ENCODE peak calls at places on chromosomes 11 and 22, in four cellular contexts. W is mammary epithelial cell, F is ascending aorta, O is MG63. V is an unnamed sample.

GRCh38 chr11:124788521-124788920 is 11.7 kb downstream of the MSANTD2 start:
- DNase-seq in W (no peak), F (no peak), O (no peak), V (no peak)

GRCh38 chr11:109783842-109784241 is 309.4 kb upstream of the ZC3H12C start:
- DNase-seq in W (no peak), F (no peak), O (no peak), V (no peak)

GRCh38 chr11:9716275-9717039 is 52.6 kb downstream of the SWAP70 start:
- DNase-seq in W (no peak), F (peak; percentile 75), O (peak; percentile 63), V (no peak)

GRCh38 chr11:16774920-16775603 is 36.6 kb downstream of the C11orf58 start:
- DNase-seq in W (no peak), F (no peak), O (no peak), V (no peak)

GRCh38 chr22:43396934-43397457 is 14.8 kb upstream of the MPPED1 start:
- DNase-seq in W (no peak), F (no peak), O (no peak), V (no peak)

GRCh38 chr11:80388133-80388532 is 947.3 kb upstream of the TENM4 start:
- DNase-seq in W (peak; percentile 3), F (no peak), O (no peak), V (no peak)

GRCh38 chr11:83782329-83782728 is 496.2 kb upstream of the CCDC90B start:
- DNase-seq in W (no peak), F (no peak), O (no peak), V (no peak)

GRCh38 chr11:30349885-30350284 is 27.0 kb downstream of the ARL14EP start:
- DNase-seq in W (no peak), F (no peak), O (no peak), V (no peak)

GRCh38 chr11:15589070-15589626 is 474.4 kb downstream of the INSC start:
- DNase-seq in W (no peak), F (no peak), O (no peak), V (no peak)

GRCh38 chr11:132200303-132200936 is 830.0 kb downstream of the NTM start:
- DNase-seq in W (no peak), F (no peak), O (no peak), V (no peak)

GRCh38 chr22:45242778-45243191 is 2.1 kb upstream of the KIAA0930 start:
- DNase-seq in W (no peak), F (no peak), O (peak; percentile 42), V (no peak)

GRCh38 chr11:102168483-102168882 is 58.2 kb downstream of the YAP1 start:
- DNase-seq in W (peak; percentile 28), F (no peak), O (no peak), V (no peak)

GRCh38 chr11:19751055-19751454 is 38.4 kb downstream of the NAV2 start:
- DNase-seq in W (no peak), F (no peak), O (no peak), V (no peak)

GRCh38 chr11:128725630-128726461 is 32.0 kb downstream of the FLI1 start:
- DNase-seq in W (peak; percentile 68), F (no peak), O (no peak), V (no peak)

GRCh38 chr11:35980646-35981402 is 37.0 kb downstream of the LDLRAD3 start:
- DNase-seq in W (no peak), F (no peak), O (no peak), V (no peak)

GRCh38 chr11:120066738-120067303 is 71.1 kb downstream of the TRIM29 start:
- DNase-seq in W (no peak), F (peak; percentile 46), O (no peak), V (no peak)

GRCh38 chr11:112613051-112613972 is 347.9 kb upstream of the NCAM1 start:
- DNase-seq in W (peak; percentile 95), F (no peak), O (peak; percentile 71), V (no peak)

GRCh38 chr11:2447253-2447950 is 2.6 kb downstream of the KCNQ1 start:
- DNase-seq in W (peak; percentile 14), F (no peak), O (no peak), V (no peak)

GRCh38 chr11:128824199-128825049 is 42.7 kb downstream of the KCNJ1 start:
- DNase-seq in W (no peak), F (no peak), O (no peak), V (no peak)

GRCh38 chr22:45918455-45919370 is 58.2 kb downstream of the WNT7B start:
- DNase-seq in W (peak; percentile 46), F (no peak), O (peak; percentile 31), V (no peak)

GRCh38 chr22:23789638-23790037 is 2.9 kb downstream of the SMARCB1 start:
- DNase-seq in W (no peak), F (no peak), O (no peak), V (no peak)

GRCh38 chr11:9568854-9569587 is 4.4 kb upstream of the WEE1 start:
- DNase-seq in W (peak; percentile 99), F (peak; percentile 82), O (peak; percentile 46), V (no peak)

GRCh38 chr11:74318241-74318932 is 6.9 kb upstream of the P4HA3 start:
- DNase-seq in W (no peak), F (no peak), O (no peak), V (no peak)

GRCh38 chr11:36427079-36427478 is 83.0 kb downstream of the TRAF6 start:
- DNase-seq in W (no peak), F (no peak), O (no peak), V (no peak)

GRCh38 chr11:125272092-125272491 is 107.5 kb downstream of the PKNOX2 start:
- DNase-seq in W (peak; percentile 38), F (no peak), O (peak; percentile 32), V (no peak)

GRCh38 chr22:36860438-36860820 is 377 bp upstream of the NCF4 start:
- DNase-seq in W (no peak), F (no peak), O (no peak), V (no peak)

DNA sequence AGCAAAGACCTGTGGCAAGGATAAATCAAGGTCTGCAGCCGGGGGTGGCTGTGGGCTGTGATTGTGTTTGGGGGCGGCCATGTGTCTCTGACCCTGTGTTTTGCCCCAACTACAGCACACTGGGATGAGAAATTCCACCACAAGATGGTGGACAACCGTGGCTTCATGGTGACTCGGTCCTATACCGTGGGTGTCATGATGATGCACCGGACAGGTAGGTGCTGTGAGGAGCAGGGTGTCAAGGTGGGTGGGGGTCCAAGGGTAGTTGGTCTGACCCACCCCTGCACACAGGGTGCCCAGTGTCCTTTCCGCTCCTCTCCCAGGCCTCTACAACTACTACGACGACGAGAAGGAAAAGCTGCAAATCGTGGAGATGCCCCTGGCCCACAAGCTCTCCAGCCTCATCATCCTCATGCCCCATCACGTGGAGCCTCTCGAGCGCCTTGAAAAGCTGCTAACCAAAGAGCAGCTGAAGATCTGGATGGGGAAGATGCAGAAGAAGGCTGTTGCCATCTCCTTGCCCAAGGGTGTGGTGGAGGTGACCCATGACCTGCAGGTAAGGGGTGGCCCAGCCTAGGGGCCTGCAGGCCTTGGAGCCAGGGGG is 6.7 kb downstream of the SERPINH1 start:
- DNase-seq in W (no peak), F (no peak), O (no peak), V (no peak)
- H3K4me3 ChIP-seq in W (no peak overlapping the region), F (no peak overlapping the region), O (no peak overlapping the region), V (no peak overlapping the region)

DNA sequence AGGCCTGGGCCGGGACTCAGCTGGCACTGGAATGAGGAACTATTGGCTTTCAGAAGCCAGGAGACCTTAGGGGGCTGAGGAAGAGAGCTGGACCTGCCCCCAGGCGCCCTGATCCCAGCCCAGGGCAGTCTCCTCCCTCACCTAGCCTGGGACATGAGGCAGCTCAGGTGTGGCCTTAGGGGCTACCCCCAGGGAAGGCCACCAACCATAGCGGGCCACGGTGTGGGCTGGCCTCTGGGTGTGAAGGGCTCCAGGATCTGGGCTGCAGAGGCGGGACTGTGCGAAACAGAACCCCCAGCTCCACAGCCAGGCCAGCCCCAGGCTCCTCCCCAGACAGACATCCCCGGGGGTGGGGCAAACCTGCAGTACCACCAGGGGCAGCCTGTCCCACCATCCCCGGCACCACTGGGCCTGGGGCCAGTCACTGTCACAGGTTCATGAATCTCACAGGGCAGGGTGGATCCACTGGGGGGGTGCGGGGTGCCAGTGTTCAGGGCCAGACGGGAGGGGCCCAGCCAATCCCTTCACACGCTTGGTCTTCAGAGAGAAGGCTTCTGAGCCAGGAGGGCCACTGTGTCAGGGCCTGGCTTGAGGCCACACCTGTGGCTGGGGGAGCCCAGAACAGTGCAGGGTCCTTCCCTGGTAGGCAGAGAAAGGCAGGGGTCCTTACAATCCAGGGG is 3.5 kb downstream of the PLXNB2 start:
- DNase-seq in W (peak; percentile 47), F (no peak), O (peak; percentile 78), V (no peak)
- H3K4me3 ChIP-seq in W (peak overlapping the region; percentile 31), F (peak overlapping the region; percentile 71), O (peak overlapping the region; percentile 25), V (peak overlapping the region; percentile 96)

GRCh38 chr11:95699631-95700470 is 89.7 kb downstream of the FAM76B start:
- DNase-seq in W (peak; percentile 25), F (no peak), O (no peak), V (no peak)
- H3K4me3 ChIP-seq in W (no peak overlapping the region), F (no peak overlapping the region), O (no peak overlapping the region), V (no peak overlapping the region)

DNA sequence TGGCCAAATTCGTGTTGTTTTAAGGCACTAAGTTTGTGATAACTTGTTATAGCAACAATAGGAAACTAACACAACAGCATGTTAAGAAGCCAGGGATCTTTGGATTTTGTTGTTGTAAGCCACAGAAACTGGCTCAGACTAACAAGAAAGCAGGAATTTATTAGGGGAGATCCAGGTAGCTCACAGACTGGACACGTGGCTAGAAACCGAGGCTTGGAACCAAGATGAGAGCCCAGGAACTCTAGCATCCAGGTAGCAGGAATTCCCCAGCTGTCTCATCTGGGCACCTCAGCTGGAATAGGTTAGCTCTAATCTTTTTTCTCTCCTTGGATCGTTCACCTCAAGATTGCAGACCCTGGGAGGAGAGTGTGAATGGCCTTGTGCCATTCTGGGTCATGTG is 24.9 kb downstream of the POLA2 start:
- DNase-seq in W (no peak), F (no peak), O (no peak), V (no peak)
- H3K4me3 ChIP-seq in W (no peak overlapping the region), F (no peak overlapping the region), O (no peak overlapping the region), V (no peak overlapping the region)

GRCh38 chr22:41684194-41684593 is 4.5 kb downstream of the SNU13 start:
- DNase-seq in W (no peak), F (no peak), O (no peak), V (no peak)

GRCh38 chr22:41683616-41684015 is 5.1 kb downstream of the SNU13 start:
- DNase-seq in W (peak; percentile 20), F (no peak), O (no peak), V (no peak)

GRCh38 chr22:41681616-41682015 is 7.1 kb downstream of the SNU13 start:
- DNase-seq in W (no peak), F (no peak), O (no peak), V (no peak)

GRCh38 chr22:41682033-41682807 is 6.4 kb downstream of the SNU13 start:
- DNase-seq in W (peak; percentile 75), F (peak; percentile 92), O (peak; percentile 78), V (no peak)

DNA sequence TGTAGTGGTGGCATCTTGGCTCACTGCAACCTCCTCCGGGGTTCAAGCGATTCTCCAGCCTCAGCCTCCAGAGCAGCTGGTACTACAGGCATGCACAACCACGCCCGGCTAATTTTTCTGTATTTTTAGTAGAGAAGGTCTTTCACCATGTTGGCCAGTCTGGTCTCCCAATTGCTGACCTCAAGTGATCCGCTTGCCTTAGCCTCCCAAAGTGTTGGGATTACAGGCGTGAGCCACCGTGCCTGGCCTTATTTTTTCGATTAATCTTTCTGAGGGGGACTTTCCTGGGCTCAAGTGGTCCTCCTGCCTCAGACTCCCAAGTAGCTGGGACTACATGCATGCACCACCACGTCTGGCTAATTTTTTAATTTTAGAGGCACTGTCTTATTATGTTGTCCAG is 5.6 kb downstream of the SNU13 start:
- DNase-seq in W (no peak), F (no peak), O (no peak), V (no peak)
- H3K4me3 ChIP-seq in W (peak overlapping the region; percentile 78), F (no peak overlapping the region), O (peak overlapping the region; percentile 56), V (peak overlapping the region; percentile 83)